ENCODE peak calls at places on chromosome 1, in ten cellular contexts. One of them, this sample, is unnamed.

GRCh38 chr1:209416009-209416408 is 167.5 kb upstream of the CAMK1G start:
- DNase-seq in CD8-positive, alpha-beta T cell: no peak
- DNase-seq in tibial artery: no peak
- DNase-seq in fibroblast of lung: peak; percentile 87
- DNase-seq in AG04449: no peak
- DNase-seq in upper lobe of right lung: no peak
- DNase-seq in OCI-LY7: no peak
- DNase-seq in AG04450: peak; percentile 42
- DNase-seq in brain microvascular endothelial cell: no peak
- DNase-seq in pancreas: no peak
- DNase-seq in this sample: peak; percentile 100

GRCh38 chr1:228903573-228904122 is 168.4 kb downstream of the RHOU start:
- DNase-seq in AG04449: no peak
- DNase-seq in CD8-positive, alpha-beta T cell: no peak
- DNase-seq in AG04450: no peak
- DNase-seq in OCI-LY7: no peak
- DNase-seq in tibial artery: no peak
- DNase-seq in brain microvascular endothelial cell: peak; percentile 14
- DNase-seq in fibroblast of lung: peak; percentile 6
- DNase-seq in pancreas: no peak
- DNase-seq in upper lobe of right lung: no peak
- DNase-seq in this sample: no peak

GRCh38 chr1:62826892-62827291 is 43.0 kb downstream of the ATG4C start:
- DNase-seq in AG04450: no peak
- DNase-seq in tibial artery: no peak
- DNase-seq in upper lobe of right lung: no peak
- DNase-seq in CD8-positive, alpha-beta T cell: no peak
- DNase-seq in brain microvascular endothelial cell: no peak
- DNase-seq in AG04449: no peak
- DNase-seq in pancreas: no peak
- DNase-seq in fibroblast of lung: no peak
- DNase-seq in OCI-LY7: no peak
- DNase-seq in this sample: no peak

GRCh38 chr1:94723899-94724298 is 96.3 kb upstream of the SLC44A3 start:
- DNase-seq in brain microvascular endothelial cell: no peak
- DNase-seq in AG04450: no peak
- DNase-seq in tibial artery: no peak
- DNase-seq in pancreas: no peak
- DNase-seq in OCI-LY7: no peak
- DNase-seq in fibroblast of lung: peak; percentile 32
- DNase-seq in AG04449: no peak
- DNase-seq in upper lobe of right lung: no peak
- DNase-seq in CD8-positive, alpha-beta T cell: no peak
- DNase-seq in this sample: peak; percentile 47

GRCh38 chr1:163290025-163290610 is 31.6 kb upstream of the NUF2 start:
- DNase-seq in fibroblast of lung: no peak
- DNase-seq in OCI-LY7: no peak
- DNase-seq in tibial artery: no peak
- DNase-seq in pancreas: no peak
- DNase-seq in AG04449: no peak
- DNase-seq in brain microvascular endothelial cell: no peak
- DNase-seq in CD8-positive, alpha-beta T cell: no peak
- DNase-seq in upper lobe of right lung: no peak
- DNase-seq in AG04450: peak; percentile 11
- DNase-seq in this sample: peak; percentile 60

GRCh38 chr1:155250246-155250632 is 5.0 kb downstream of the ENTREP3 start:
- DNase-seq in upper lobe of right lung: no peak
- DNase-seq in fibroblast of lung: no peak
- DNase-seq in CD8-positive, alpha-beta T cell: no peak
- DNase-seq in tibial artery: no peak
- DNase-seq in AG04449: no peak
- DNase-seq in OCI-LY7: no peak
- DNase-seq in AG04450: no peak
- DNase-seq in brain microvascular endothelial cell: no peak
- DNase-seq in pancreas: no peak
- DNase-seq in this sample: no peak

GRCh38 chr1:95183952-95184351 is 50.1 kb upstream of the RWDD3 start:
- DNase-seq in fibroblast of lung: no peak
- DNase-seq in OCI-LY7: no peak
- DNase-seq in upper lobe of right lung: no peak
- DNase-seq in AG04449: no peak
- DNase-seq in AG04450: no peak
- DNase-seq in brain microvascular endothelial cell: no peak
- DNase-seq in pancreas: no peak
- DNase-seq in tibial artery: no peak
- DNase-seq in CD8-positive, alpha-beta T cell: no peak
- DNase-seq in this sample: no peak

GRCh38 chr1:7579831-7580804 is 191.0 kb upstream of the VAMP3 start:
- DNase-seq in CD8-positive, alpha-beta T cell: no peak
- DNase-seq in fibroblast of lung: no peak
- DNase-seq in AG04449: no peak
- DNase-seq in upper lobe of right lung: peak; percentile 50
- DNase-seq in brain microvascular endothelial cell: no peak
- DNase-seq in AG04450: no peak
- DNase-seq in tibial artery: peak; percentile 58
- DNase-seq in OCI-LY7: no peak
- DNase-seq in pancreas: no peak
- DNase-seq in this sample: no peak

GRCh38 chr1:183030053-183030452 is 6.8 kb downstream of the LAMC1 start:
- DNase-seq in OCI-LY7: no peak
- DNase-seq in tibial artery: no peak
- DNase-seq in upper lobe of right lung: no peak
- DNase-seq in AG04450: no peak
- DNase-seq in CD8-positive, alpha-beta T cell: no peak
- DNase-seq in pancreas: no peak
- DNase-seq in AG04449: no peak
- DNase-seq in fibroblast of lung: peak; percentile 60
- DNase-seq in brain microvascular endothelial cell: peak; percentile 35
- DNase-seq in this sample: peak; percentile 32

GRCh38 chr1:21607549-21608529 is 61.3 kb downstream of the RAP1GAP start:
- DNase-seq in upper lobe of right lung: peak; percentile 93
- DNase-seq in CD8-positive, alpha-beta T cell: no peak
- DNase-seq in pancreas: peak; percentile 84
- DNase-seq in AG04449: no peak
- DNase-seq in AG04450: peak; percentile 18
- DNase-seq in tibial artery: no peak
- DNase-seq in brain microvascular endothelial cell: peak; percentile 95
- DNase-seq in fibroblast of lung: peak; percentile 56
- DNase-seq in OCI-LY7: peak; percentile 78
- DNase-seq in this sample: peak; percentile 91

GRCh38 chr1:64234714-64235113 is 31.3 kb downstream of the UBE2U start:
- DNase-seq in fibroblast of lung: no peak
- DNase-seq in OCI-LY7: no peak
- DNase-seq in upper lobe of right lung: no peak
- DNase-seq in CD8-positive, alpha-beta T cell: no peak
- DNase-seq in pancreas: no peak
- DNase-seq in brain microvascular endothelial cell: no peak
- DNase-seq in tibial artery: no peak
- DNase-seq in AG04450: no peak
- DNase-seq in AG04449: no peak
- DNase-seq in this sample: no peak

GRCh38 chr1:182331412-182331811 is 60.2 kb downstream of the GLUL start:
- DNase-seq in tibial artery: no peak
- DNase-seq in pancreas: no peak
- DNase-seq in AG04450: no peak
- DNase-seq in fibroblast of lung: no peak
- DNase-seq in upper lobe of right lung: no peak
- DNase-seq in brain microvascular endothelial cell: no peak
- DNase-seq in AG04449: no peak
- DNase-seq in OCI-LY7: no peak
- DNase-seq in CD8-positive, alpha-beta T cell: no peak
- DNase-seq in this sample: no peak

GRCh38 chr1:229570305-229570704 is 11.8 kb upstream of the ABCB10 start:
- DNase-seq in tibial artery: no peak
- DNase-seq in OCI-LY7: no peak
- DNase-seq in fibroblast of lung: no peak
- DNase-seq in AG04449: no peak
- DNase-seq in brain microvascular endothelial cell: no peak
- DNase-seq in CD8-positive, alpha-beta T cell: no peak
- DNase-seq in upper lobe of right lung: no peak
- DNase-seq in AG04450: no peak
- DNase-seq in pancreas: no peak
- DNase-seq in this sample: no peak

DNA sequence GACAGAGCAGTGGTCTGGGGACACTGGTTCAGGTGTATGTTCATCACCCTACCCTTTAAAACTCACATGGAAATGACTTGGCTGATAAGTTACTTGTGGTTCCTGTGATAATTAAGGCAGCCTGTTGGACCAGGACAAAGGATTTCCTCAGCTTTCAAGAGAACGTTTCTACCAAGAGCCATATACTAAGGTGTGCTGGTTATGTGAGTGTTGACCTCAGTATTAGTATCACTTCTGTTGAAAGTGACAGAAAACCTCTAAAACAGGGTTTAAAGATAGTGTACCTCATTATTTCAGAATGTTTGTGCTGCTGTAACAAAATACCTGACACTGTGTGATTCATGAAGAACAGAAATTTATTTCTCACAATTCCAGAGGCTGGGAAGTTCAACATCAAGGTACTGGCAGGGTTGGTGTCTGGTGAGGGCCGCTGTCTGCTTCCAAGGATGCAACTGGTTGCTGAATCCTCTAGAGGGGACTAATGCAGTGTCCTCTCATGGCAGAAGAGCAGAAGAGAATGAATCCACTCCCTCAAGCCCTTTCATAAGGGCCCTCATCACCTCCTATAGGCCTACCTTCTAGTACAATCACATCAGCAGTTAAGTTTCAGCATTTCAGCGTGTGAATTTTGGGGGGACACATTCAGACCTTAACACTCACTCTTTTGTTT is 54.9 kb downstream of the UCK2 start:
- DNase-seq in OCI-LY7: no peak
- DNase-seq in tibial artery: no peak
- DNase-seq in fibroblast of lung: no peak
- DNase-seq in CD8-positive, alpha-beta T cell: no peak
- DNase-seq in pancreas: no peak
- DNase-seq in AG04449: no peak
- DNase-seq in AG04450: no peak
- DNase-seq in brain microvascular endothelial cell: no peak
- DNase-seq in upper lobe of right lung: no peak
- DNase-seq in this sample: no peak
- TF ChIP-seq CTCF in OCI-LY7: no peak
- TF ChIP-seq CTCF in tibial artery: no peak
- TF ChIP-seq CTCF in fibroblast of lung: no peak
- TF ChIP-seq CTCF in CD8-positive, alpha-beta T cell: no peak
- TF ChIP-seq CTCF in pancreas: no peak
- TF ChIP-seq CTCF in AG04449: no peak
- TF ChIP-seq CTCF in AG04450: no peak
- TF ChIP-seq CTCF in brain microvascular endothelial cell: no peak
- TF ChIP-seq CTCF in upper lobe of right lung: no peak
- TF ChIP-seq CTCF in this sample: no peak

DNA sequence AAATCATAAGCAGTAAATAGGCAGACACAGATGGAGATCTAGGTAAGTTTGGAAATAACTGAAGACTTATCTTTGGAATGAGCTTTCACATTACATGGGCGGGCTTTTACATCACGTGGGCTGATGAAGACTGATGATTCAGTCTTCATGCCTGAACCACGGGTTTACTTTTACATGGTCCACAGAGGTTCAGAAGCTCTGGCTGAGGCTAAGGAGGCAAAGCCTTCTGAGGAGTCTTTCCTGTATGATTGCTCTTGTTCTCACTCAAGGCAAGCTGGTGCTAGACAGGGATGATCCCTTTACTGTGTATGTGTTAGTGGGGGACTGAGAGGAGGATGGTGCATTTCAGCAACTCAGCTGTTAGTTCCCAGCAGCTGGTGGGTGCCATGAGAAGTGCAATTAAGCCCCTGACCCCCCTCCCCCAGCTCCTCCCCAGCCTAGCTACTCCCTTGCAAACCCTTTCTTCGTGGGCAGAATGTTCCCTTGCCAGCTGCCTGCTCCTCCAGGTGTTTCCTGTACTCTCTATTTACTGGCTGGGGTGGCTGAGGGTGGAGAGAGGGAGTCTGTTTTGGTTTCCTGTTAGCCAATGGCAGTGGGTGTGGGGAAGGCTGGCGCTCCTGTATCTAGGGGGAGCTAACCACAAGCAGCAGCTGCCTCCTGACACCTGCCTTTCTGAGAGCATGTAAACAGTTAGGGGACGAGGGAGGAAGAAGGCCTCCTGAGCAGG is 15.4 kb downstream of the BTG2 start:
- DNase-seq in OCI-LY7: peak; percentile 99
- DNase-seq in AG04449: no peak
- DNase-seq in AG04450: no peak
- DNase-seq in brain microvascular endothelial cell: no peak
- DNase-seq in fibroblast of lung: peak; percentile 67
- DNase-seq in CD8-positive, alpha-beta T cell: peak; percentile 60
- DNase-seq in tibial artery: peak; percentile 78
- DNase-seq in upper lobe of right lung: no peak
- DNase-seq in pancreas: peak; percentile 57
- DNase-seq in this sample: peak; percentile 60
- H3K4me3 ChIP-seq in OCI-LY7: peak overlapping the region; percentile 54
- H3K4me3 ChIP-seq in AG04449: no peak overlapping the region
- H3K4me3 ChIP-seq in AG04450: no peak overlapping the region
- H3K4me3 ChIP-seq in brain microvascular endothelial cell: no peak overlapping the region
- H3K4me3 ChIP-seq in fibroblast of lung: no peak overlapping the region
- H3K4me3 ChIP-seq in CD8-positive, alpha-beta T cell: peak overlapping the region; percentile 12
- H3K4me3 ChIP-seq in tibial artery: no peak overlapping the region
- H3K4me3 ChIP-seq in upper lobe of right lung: no peak overlapping the region
- H3K4me3 ChIP-seq in pancreas: no peak overlapping the region
- H3K4me3 ChIP-seq in this sample: no peak overlapping the region

DNA sequence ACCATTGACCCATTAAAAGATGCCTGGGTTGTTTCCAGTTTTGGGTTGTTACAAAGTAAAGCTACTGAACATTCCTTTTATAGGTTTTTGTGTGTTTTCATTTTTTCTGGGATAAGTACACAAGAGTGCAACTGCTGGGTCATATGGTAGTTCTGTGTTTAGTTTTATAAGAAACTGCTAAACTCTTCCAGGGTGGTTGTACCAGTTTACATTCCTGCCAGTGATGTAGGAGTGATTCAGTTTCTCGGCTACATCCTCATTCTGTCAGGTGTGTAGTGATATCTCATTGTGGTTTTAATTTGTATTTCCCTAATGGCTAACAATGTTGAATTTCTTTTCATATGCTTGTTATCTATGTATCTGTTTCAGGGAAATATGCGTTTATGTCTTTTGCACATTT is 58.5 kb upstream of the DNAJC6 start:
- DNase-seq in CD8-positive, alpha-beta T cell: no peak
- DNase-seq in pancreas: no peak
- DNase-seq in AG04449: no peak
- DNase-seq in OCI-LY7: no peak
- DNase-seq in AG04450: no peak
- DNase-seq in fibroblast of lung: no peak
- DNase-seq in upper lobe of right lung: no peak
- DNase-seq in brain microvascular endothelial cell: no peak
- DNase-seq in tibial artery: no peak
- DNase-seq in this sample: peak; percentile 62
- TF ChIP-seq CTCF in CD8-positive, alpha-beta T cell: no peak
- TF ChIP-seq CTCF in pancreas: no peak
- TF ChIP-seq CTCF in AG04449: no peak
- TF ChIP-seq CTCF in OCI-LY7: no peak
- TF ChIP-seq CTCF in AG04450: no peak
- TF ChIP-seq CTCF in fibroblast of lung: no peak
- TF ChIP-seq CTCF in upper lobe of right lung: no peak
- TF ChIP-seq CTCF in brain microvascular endothelial cell: no peak
- TF ChIP-seq CTCF in tibial artery: no peak
- TF ChIP-seq CTCF in this sample: no peak

DNA sequence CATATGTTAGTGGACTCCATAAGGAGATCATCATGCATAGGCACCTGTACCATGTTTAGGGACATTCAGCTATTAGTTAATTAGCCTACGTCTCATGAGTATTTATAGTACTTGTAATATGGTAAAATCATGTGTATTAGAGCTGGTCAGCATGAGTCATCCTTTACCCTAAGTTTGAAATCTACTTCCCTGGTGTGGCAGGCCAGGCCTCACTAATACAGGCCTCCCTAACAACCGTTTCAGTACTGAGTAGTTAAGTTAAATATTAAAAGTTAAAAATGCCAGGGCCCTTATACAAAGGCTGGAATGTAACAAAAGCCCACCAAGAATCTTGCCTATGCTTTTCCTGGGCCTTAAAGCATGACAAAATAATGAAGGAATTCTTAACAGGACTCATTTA is 356.3 kb upstream of the DPYD start:
- DNase-seq in fibroblast of lung: peak; percentile 77
- DNase-seq in pancreas: no peak
- DNase-seq in AG04449: peak; percentile 44
- DNase-seq in tibial artery: no peak
- DNase-seq in AG04450: peak; percentile 24
- DNase-seq in CD8-positive, alpha-beta T cell: no peak
- DNase-seq in brain microvascular endothelial cell: peak; percentile 42
- DNase-seq in upper lobe of right lung: no peak
- DNase-seq in OCI-LY7: no peak
- DNase-seq in this sample: peak; percentile 71
- H3K4me3 ChIP-seq in fibroblast of lung: no peak overlapping the region
- H3K4me3 ChIP-seq in pancreas: no peak overlapping the region
- H3K4me3 ChIP-seq in AG04449: no peak overlapping the region
- H3K4me3 ChIP-seq in tibial artery: no peak overlapping the region
- H3K4me3 ChIP-seq in AG04450: no peak overlapping the region
- H3K4me3 ChIP-seq in CD8-positive, alpha-beta T cell: no peak overlapping the region
- H3K4me3 ChIP-seq in brain microvascular endothelial cell: no peak overlapping the region
- H3K4me3 ChIP-seq in upper lobe of right lung: no peak overlapping the region
- H3K4me3 ChIP-seq in OCI-LY7: no peak overlapping the region
- H3K4me3 ChIP-seq in this sample: no peak overlapping the region

This sample was measured in epithelial cell of esophagus.